ENCODE peak calls at places on chromosomes 6 and 20, in four cellular contexts. S, T, E and B are unnamed samples.

GRCh38 chr6:151461673-151462072 is 9.7 kb upstream of the RMND1 start:
- DNase-seq in T (no peak), E (no peak), S (no peak), B (no peak)

GRCh38 chr6:34004706-34005105 is 141.2 kb downstream of the GRM4 start:
- DNase-seq in E (no peak), S (no peak), T (no peak), B (no peak)

GRCh38 chr6:30612213-30612612 is 4.8 kb downstream of the PPP1R10 start:
- DNase-seq in T (no peak), S (no peak), E (peak), B (no peak)

GRCh38 chr20:46371656-46372055 is 34.8 kb downstream of the ELMO2 start:
- DNase-seq in T (no peak), S (no peak), E (no peak), B (no peak)

GRCh38 chr6:11143394-11144371 is 32.2 kb upstream of the ERVFRD-1 start:
- DNase-seq in T (peak), S (no peak), E (peak), B (peak)

GRCh38 chr6:11212625-11213024 is 19.8 kb downstream of the NEDD9 start:
- DNase-seq in E (no peak), S (no peak), T (peak), B (peak)

GRCh38 chr6:21360353-21360752 is 233.2 kb upstream of the SOX4 start:
- DNase-seq in T (no peak), E (no peak), S (no peak), B (no peak)

GRCh38 chr6:42509765-42510164 is 54.1 kb upstream of the UBR2 start:
- DNase-seq in E (no peak), S (no peak), T (no peak), B (no peak)

GRCh38 chr6:135358907-135359459 is 138.6 kb downstream of the AHI1 start:
- DNase-seq in E (peak), S (no peak), T (no peak), B (peak)

GRCh38 chr6:52125139-52125538 is 37.7 kb upstream of the PKHD1 start:
- DNase-seq in E (peak), T (no peak), S (no peak), B (no peak)

GRCh38 chr20:61791995-61792394 is 273.7 kb downstream of the TAF4 start:
- DNase-seq in T (peak), S (no peak), E (no peak), B (no peak)

GRCh38 chr6:166936079-166936787 is 20.1 kb downstream of the RNASET2 start:
- DNase-seq in E (no peak), T (no peak), S (no peak), B (no peak)

GRCh38 chr6:101393291-101394251 is at the start of gene GRIK2:
- DNase-seq in S (peak), T (peak), E (no peak), B (peak)